ENCODE peak calls at places on chromosomes 6 and 20, in eight cellular contexts. V, A, I, K, E, F, X and P are unnamed samples.

GRCh38 chr6:144745434-144745833 is 460.3 kb downstream of the UTRN start:
- DNase-seq in V (no peak), A (no peak), I (peak; percentile 97), K (no peak), E (no peak), F (no peak), X (no peak), P (no peak)

GRCh38 chr20:45087814-45088213 is 13.1 kb downstream of the KCNS1 start:
- DNase-seq in V (no peak), A (no peak), I (no peak), K (no peak), E (no peak), F (no peak), X (no peak), P (no peak)

GRCh38 chr20:44052166-44052565 is 134.8 kb downstream of the JPH2 start:
- DNase-seq in V (no peak), A (no peak), I (no peak), K (no peak), E (no peak), F (no peak), X (no peak), P (no peak)

GRCh38 chr6:150186129-150186898 is 43.5 kb downstream of the PPP1R14C start:
- DNase-seq in V (no peak), A (no peak), I (no peak), K (no peak), E (no peak), F (no peak), X (no peak), P (no peak)

GRCh38 chr20:59837623-59838394 is 95.6 kb downstream of the SYCP2 start:
- DNase-seq in V (no peak), A (no peak), I (no peak), K (no peak), E (no peak), F (no peak), X (no peak), P (no peak)

GRCh38 chr20:59405226-59405815 is 104.9 kb downstream of the EDN3 start:
- DNase-seq in V (no peak), A (no peak), I (peak; percentile 84), K (no peak), E (no peak), F (peak; percentile 52), X (peak; percentile 14), P (no peak)

GRCh38 chr6:30990422-30991086 is 7.0 kb downstream of the MUC21 start:
- DNase-seq in V (no peak), A (no peak), I (no peak), K (no peak), E (no peak), F (no peak), X (peak; percentile 39), P (no peak)

GRCh38 chr6:16388488-16388887 is 150.1 kb downstream of the GMPR start:
- DNase-seq in V (no peak), A (no peak), I (no peak), K (no peak), E (no peak), F (no peak), X (no peak), P (no peak)

GRCh38 chr6:13914346-13914745 is 10.4 kb upstream of the RNF182 start:
- DNase-seq in V (no peak), A (no peak), I (peak; percentile 94), K (no peak), E (no peak), F (no peak), X (no peak), P (no peak)

GRCh38 chr20:12925214-12925755 is 83.5 kb upstream of the SPTLC3 start:
- DNase-seq in V (peak; percentile 52), A (no peak), I (peak; percentile 91), K (peak; percentile 34), E (peak; percentile 80), F (peak; percentile 80), X (peak; percentile 85), P (peak; percentile 36)

GRCh38 chr6:44396968-44397367 is 9.5 kb downstream of the CDC5L start:
- DNase-seq in V (no peak), A (no peak), I (no peak), K (no peak), E (no peak), F (no peak), X (no peak), P (no peak)

GRCh38 chr6:143299253-143300166 is 151.0 kb downstream of the ADAT2 start:
- DNase-seq in V (no peak), A (no peak), I (peak; percentile 17), K (no peak), E (no peak), F (no peak), X (peak; percentile 32), P (no peak)

GRCh38 chr6:170068496-170068895 is 222.4 kb downstream of the DLL1 start:
- DNase-seq in V (no peak), A (no peak), I (no peak), K (no peak), E (no peak), F (no peak), X (no peak), P (no peak)

GRCh38 chr20:51492167-51493092 is 50.1 kb downstream of the NFATC2 start:
- DNase-seq in V (peak; percentile 89), A (peak; percentile 91), I (peak; percentile 56), K (peak; percentile 74), E (no peak), F (no peak), X (peak; percentile 28), P (peak; percentile 83)

GRCh38 chr6:118889163-118889562 is 4.8 kb upstream of the ASF1A start:
- DNase-seq in V (no peak), A (no peak), I (peak; percentile 25), K (no peak), E (no peak), F (no peak), X (no peak), P (no peak)

GRCh38 chr6:49551866-49552129 is 1.3 kb downstream of the C6orf141 start:
- DNase-seq in V (no peak), A (no peak), I (no peak), K (no peak), E (no peak), F (no peak), X (no peak), P (no peak)

GRCh38 chr6:143967861-143968498 is 40.1 kb downstream of the PLAGL1 start:
- DNase-seq in V (no peak), A (no peak), I (no peak), K (no peak), E (no peak), F (no peak), X (no peak), P (no peak)